ENCODE peak calls at places on chromosomes 12 and 14, in seven cellular contexts. H is HCT116, D is GM12878, U is SK-N-SH, Z is K562, L is HepG2, C is H1. Q is an unnamed sample.
A peak's percentile ranks its signal among the peaks of the same experiment; 100 is the strongest.

GRCh38 chr14:40417777-40418401 is 985.7 kb upstream of the FBXO33 start:
- DNase-seq in H (peak; percentile 29), D (no peak), U (peak; percentile 13), L (peak; percentile 62), C (peak; percentile 17), Z (peak; percentile 6), Q (peak; percentile 39)

GRCh38 chr14:45201908-45202307 is 51.1 kb downstream of the MIS18BP1 start:
- DNase-seq in H (no peak), D (no peak), C (no peak), Z (no peak), U (peak; percentile 3), L (peak; percentile 14), Q (no peak)

GRCh38 chr12:123057505-123058265 is 77.2 kb downstream of the ARL6IP4 start:
- DNase-seq in Z (no peak), U (no peak), C (no peak), H (no peak), L (no peak), D (no peak), Q (no peak)

GRCh38 chr12:126457776-126458175 is 1392.5 kb downstream of the AACS start:
- DNase-seq in D (no peak), H (no peak), L (no peak), U (no peak), Z (no peak), C (no peak), Q (no peak)

GRCh38 chr12:125185740-125186470 is 120.7 kb downstream of the AACS start:
- DNase-seq in C (no peak), Z (peak; percentile 92), H (peak; percentile 49), U (peak; percentile 81), D (no peak), L (peak; percentile 53), Q (peak; percentile 92)

GRCh38 chr12:49831717-49832116 is 3.5 kb upstream of the NCKAP5L start:
- DNase-seq in C (no peak), D (no peak), H (no peak), L (no peak), Z (no peak), U (no peak), Q (no peak)

GRCh38 chr14:50734950-50735697 is 67.0 kb upstream of the SAV1 start:
- DNase-seq in D (no peak), C (no peak), U (no peak), L (no peak), Z (no peak), H (no peak), Q (peak; percentile 77)

GRCh38 chr12:119363490-119363889 is 29.0 kb downstream of the CCDC60 start:
- DNase-seq in H (no peak), D (no peak), L (no peak), U (no peak), Z (no peak), C (no peak), Q (no peak)

GRCh38 chr12:26614217-26614616 is 218.8 kb downstream of the ITPR2 start:
- DNase-seq in Z (peak; percentile 21), D (no peak), L (no peak), H (peak; percentile 8), C (no peak), U (peak; percentile 45), Q (peak; percentile 18)

GRCh38 chr12:93571360-93571853 is 1.1 kb upstream of the SOCS2 start:
- DNase-seq in Z (peak; percentile 75), H (peak; percentile 50), C (no peak), L (peak; percentile 10), D (no peak), U (peak; percentile 86), Q (no peak)

GRCh38 chr14:35696119-35696518 is 113.0 kb downstream of the RALGAPA1 start:
- DNase-seq in U (no peak), L (no peak), H (no peak), D (no peak), Z (no peak), C (no peak), Q (no peak)

GRCh38 chr14:101000711-101001110 is 97.2 kb upstream of the RTL1 start:
- DNase-seq in C (no peak), D (no peak), Z (no peak), H (no peak), L (no peak), U (no peak), Q (no peak)

GRCh38 chr14:90628825-90629224 is 187.4 kb downstream of the TTC7B start:
- DNase-seq in H (no peak), D (no peak), L (no peak), U (no peak), Z (no peak), C (no peak), Q (no peak)

GRCh38 chr14:68626386-68626785 is 166.5 kb downstream of the ZFP36L1 start:
- DNase-seq in D (no peak), U (no peak), L (no peak), Z (no peak), C (no peak), H (no peak), Q (no peak)

GRCh38 chr12:32307352-32307751 is 92.0 kb upstream of the FGD4 start:
- DNase-seq in C (no peak), D (no peak), H (no peak), Z (no peak), U (no peak), L (no peak), Q (no peak)

GRCh38 chr12:81350309-81350708 is 272.4 kb downstream of the ACSS3 start:
- DNase-seq in U (no peak), Z (no peak), D (no peak), L (no peak), H (no peak), C (no peak), Q (peak; percentile 35)

GRCh38 chr12:66287275-66287674 is 15.0 kb upstream of the HELB start:
- DNase-seq in D (no peak), L (no peak), Z (no peak), C (no peak), H (no peak), U (no peak), Q (no peak)

GRCh38 chr12:3102721-3103410 is 25.7 kb downstream of the TSPAN9 start:
- DNase-seq in Z (no peak), D (no peak), U (no peak), L (no peak), H (no peak), C (no peak), Q (no peak)

GRCh38 chr12:122190842-122191668 is 8.1 kb downstream of the LRRC43 start:
- DNase-seq in L (peak; percentile 60), D (peak; percentile 9), H (peak; percentile 72), Z (peak; percentile 84), U (peak; percentile 87), C (peak; percentile 56), Q (peak; percentile 75)

GRCh38 chr12:52063081-52063985 is 6.4 kb upstream of the ATG101 start:
- DNase-seq in D (no peak), Z (peak; percentile 46), U (no peak), L (no peak), C (no peak), H (no peak), Q (no peak)

GRCh38 chr14:76829650-76830421 is 3.6 kb downstream of the LRRC74A start:
- DNase-seq in Z (no peak), L (peak; percentile 91), H (no peak), D (no peak), U (peak; percentile 55), C (no peak), Q (no peak)

DNA sequence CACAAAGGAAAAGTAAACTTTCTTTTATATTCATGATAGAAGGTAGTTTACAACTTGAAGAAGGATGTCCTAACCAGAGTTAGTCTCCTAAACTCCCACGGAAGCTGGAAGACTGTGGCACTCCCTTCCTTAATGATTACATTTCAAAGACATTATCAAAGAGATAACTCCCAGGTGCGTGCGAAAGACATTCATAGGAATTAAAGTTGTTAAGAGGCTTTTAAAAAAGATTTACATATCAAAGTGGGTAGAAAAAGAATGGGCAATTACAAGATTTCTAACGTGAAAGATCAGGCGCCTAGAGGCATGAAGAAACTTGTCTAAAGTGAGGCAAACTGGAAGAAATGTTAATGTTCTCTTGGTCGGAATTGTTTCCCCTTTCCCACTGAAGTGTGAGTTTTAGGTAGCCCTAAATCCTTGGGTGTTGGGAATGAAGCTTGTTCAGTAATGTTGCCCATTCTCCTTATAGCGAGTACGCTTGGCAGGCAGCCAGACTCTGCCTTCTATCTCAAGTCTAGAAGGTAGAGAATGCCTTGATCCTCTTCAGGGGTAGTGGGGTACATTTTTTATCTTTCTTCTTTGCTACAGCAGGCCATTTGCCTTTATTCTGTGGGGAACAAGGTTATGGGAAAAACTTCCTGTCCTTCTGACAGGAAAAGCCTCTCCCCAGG is 642.0 kb downstream of the SLC6A15 start:
- DNase-seq in C (no peak), H (no peak), U (no peak), L (no peak), Z (no peak), D (no peak), Q (peak; percentile 7)
- TF ChIP-seq JUND in C (no peak), H (no peak), U (no peak), L (no peak), Z (no peak), D (no peak), Q (no peak)

DNA sequence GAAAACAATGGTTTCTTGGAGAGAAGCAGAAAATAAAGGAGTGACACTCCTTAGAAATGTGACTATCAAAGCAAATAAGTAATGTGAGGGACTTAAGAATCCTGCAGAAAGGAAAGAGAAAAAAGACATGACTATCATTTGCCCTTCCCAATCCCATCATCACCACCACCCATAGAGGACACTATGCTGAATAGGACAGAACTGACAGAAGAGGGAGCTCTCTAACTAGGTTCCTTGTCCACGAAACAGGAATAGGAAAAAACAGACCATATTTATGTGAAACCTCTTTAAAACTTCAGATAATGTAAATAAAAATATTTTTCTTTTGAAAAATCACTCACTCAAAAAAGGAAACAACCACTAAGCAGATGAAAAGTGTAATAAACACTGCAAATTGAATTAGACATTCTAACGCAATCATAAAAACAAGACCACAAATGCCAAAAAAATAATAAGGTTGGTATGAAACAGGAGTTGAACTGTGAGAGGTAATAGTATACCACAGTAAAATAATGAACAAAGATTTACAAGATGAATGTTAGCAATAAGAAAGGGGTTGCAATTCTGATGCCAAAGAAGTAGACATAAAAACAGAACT is 24.1 kb downstream of the KLRD1 start:
- DNase-seq in Z (peak; percentile 25), C (no peak), L (peak; percentile 49), D (no peak), U (peak; percentile 26), H (peak; percentile 56), Q (peak; percentile 2)
- TF ChIP-seq JUND in Z (no peak), C (no peak), L (no peak), D (no peak), U (no peak), H (no peak), Q (no peak)

DNA sequence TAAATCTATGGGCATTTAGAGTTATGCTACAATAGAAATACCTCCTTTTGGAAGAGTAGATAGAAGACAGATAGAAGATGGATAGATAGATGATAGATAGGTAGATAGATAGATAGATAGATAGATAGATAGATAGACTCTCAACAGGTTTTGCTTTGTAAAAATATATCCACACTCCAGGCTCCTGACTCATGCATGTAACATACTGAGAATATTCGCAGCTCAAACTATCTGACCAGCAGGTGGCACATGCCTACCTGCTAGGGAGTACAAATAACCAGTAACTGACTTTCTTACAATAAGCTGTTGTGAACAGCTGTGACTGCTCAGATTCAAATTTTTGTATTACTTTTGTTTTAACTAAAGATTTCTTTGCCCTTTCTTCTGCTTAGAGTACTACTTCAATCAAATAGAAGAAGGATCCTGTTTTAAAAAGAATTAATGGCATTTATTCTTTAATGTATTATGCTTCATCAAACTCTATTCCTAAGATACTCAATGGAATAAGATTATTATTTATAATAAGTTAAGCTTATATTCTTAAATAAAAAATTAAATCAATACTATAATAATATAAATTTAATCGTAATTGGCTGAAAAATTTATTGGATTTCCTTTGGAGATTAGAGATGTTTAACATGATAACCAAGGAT is 15.8 kb upstream of the CPNE8 start:
- DNase-seq in C (no peak), H (peak; percentile 69), U (peak; percentile 25), D (no peak), Z (peak; percentile 18), L (peak; percentile 65), Q (peak; percentile 89)
- TF ChIP-seq JUND in C (no peak), H (no peak), U (no peak), D (no peak), Z (no peak), L (no peak), Q (no peak)

GRCh38 chr12:15163577-15163976 is 57.6 kb downstream of the RERG start:
- DNase-seq in L (no peak), Z (no peak), U (no peak), H (no peak), D (no peak), C (no peak), Q (no peak)
- TF ChIP-seq JUND in L (no peak), Z (no peak), U (no peak), H (no peak), D (no peak), C (no peak), Q (no peak)